ENCODE peak calls at places on chromosomes 13 and 19, in four cellular contexts. K is tibial nerve, P is esophagus squamous epithelium, E is breast epithelium. M is an unnamed sample.

GRCh38 chr19:55014714-55015113 is 23.4 kb downstream of the GP6 start:
- DNase-seq in K (no peak), P (no peak), E (no peak), M (no peak)

GRCh38 chr19:33654840-33655508 is 33.2 kb downstream of the CHST8 start:
- DNase-seq in K (no peak), P (no peak), E (no peak), M (no peak)

GRCh38 chr19:6241056-6241455 is 38.7 kb downstream of the MLLT1 start:
- DNase-seq in K (no peak), P (no peak), E (no peak), M (no peak)

GRCh38 chr13:99288069-99288468 is 19.1 kb downstream of the GPR183 start:
- DNase-seq in K (no peak), P (no peak), E (no peak), M (no peak)

GRCh38 chr19:35011091-35011689 is 11.1 kb downstream of the GRAMD1A start:
- DNase-seq in K (no peak), P (no peak), E (no peak), M (no peak)

GRCh38 chr19:57466489-57466888 is 9.5 kb upstream of the VN1R1 start:
- DNase-seq in K (no peak), P (no peak), E (no peak), M (no peak)

GRCh38 chr19:39398297-39398864 is 7.2 kb downstream of the MED29 start:
- DNase-seq in K (peak; percentile 72), P (no peak), E (no peak), M (peak; percentile 89)

GRCh38 chr13:90205911-90206310 is 1141.6 kb upstream of the MIR17HG start:
- DNase-seq in K (no peak), P (no peak), E (no peak), M (no peak)

GRCh38 chr13:98976941-98977340 is 923 bp downstream of the DOCK9 start:
- DNase-seq in K (no peak), P (no peak), E (no peak), M (no peak)

GRCh38 chr19:45396389-45397260 is 8.2 kb downstream of the PPP1R13L start:
- DNase-seq in K (no peak), P (no peak), E (no peak), M (no peak)

GRCh38 chr13:112742583-112742982 is 52.7 kb downstream of the ATP11A start:
- DNase-seq in K (no peak), P (no peak), E (no peak), M (no peak)

GRCh38 chr13:93029536-93029935 is 197.1 kb upstream of the GPC6 start:
- DNase-seq in K (no peak), P (no peak), E (no peak), M (no peak)

GRCh38 chr19:2456301-2456570 is 523 bp downstream of the LMNB2 start:
- DNase-seq in K (no peak), P (no peak), E (no peak), M (no peak)

GRCh38 chr13:28353679-28354078 is 141.2 kb downstream of the FLT1 start:
- DNase-seq in K (no peak), P (no peak), E (no peak), M (no peak)

GRCh38 chr13:94330552-94331071 is 148.9 kb downstream of the DCT start:
- DNase-seq in K (no peak), P (no peak), E (no peak), M (no peak)

GRCh38 chr13:111398196-111398595 is 77.8 kb downstream of the TEX29 start:
- DNase-seq in K (no peak), P (no peak), E (peak; percentile 8), M (no peak)

GRCh38 chr19:10142701-10143375 is 23.1 kb upstream of the EIF3G start:
- DNase-seq in K (no peak), P (no peak), E (no peak), M (peak; percentile 48)

DNA sequence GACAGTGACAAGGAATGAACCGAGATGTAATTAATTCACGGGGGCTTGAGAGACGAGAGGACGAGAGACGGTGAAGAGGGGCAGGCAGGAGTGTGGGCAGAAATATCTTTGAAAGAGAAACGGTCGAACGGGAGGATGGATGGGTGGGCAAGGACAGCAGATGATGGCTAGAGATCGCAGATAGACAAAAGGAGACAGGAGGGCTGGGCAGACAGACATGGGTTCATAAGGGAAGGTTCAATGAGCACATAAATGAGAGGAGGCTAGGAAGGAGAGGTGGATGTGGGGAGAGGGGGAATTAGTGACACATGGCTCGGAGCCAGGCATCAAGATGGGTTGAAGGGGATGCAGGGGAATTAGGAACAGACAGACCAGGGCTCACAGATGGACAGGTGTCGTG is 1.1 kb downstream of the SYT3 start:
- DNase-seq in K (no peak), P (no peak), E (no peak), M (no peak)
- H3K27ac ChIP-seq in K (no peak overlapping the region), P (no peak overlapping the region), E (no peak overlapping the region), M (no peak overlapping the region)

DNA sequence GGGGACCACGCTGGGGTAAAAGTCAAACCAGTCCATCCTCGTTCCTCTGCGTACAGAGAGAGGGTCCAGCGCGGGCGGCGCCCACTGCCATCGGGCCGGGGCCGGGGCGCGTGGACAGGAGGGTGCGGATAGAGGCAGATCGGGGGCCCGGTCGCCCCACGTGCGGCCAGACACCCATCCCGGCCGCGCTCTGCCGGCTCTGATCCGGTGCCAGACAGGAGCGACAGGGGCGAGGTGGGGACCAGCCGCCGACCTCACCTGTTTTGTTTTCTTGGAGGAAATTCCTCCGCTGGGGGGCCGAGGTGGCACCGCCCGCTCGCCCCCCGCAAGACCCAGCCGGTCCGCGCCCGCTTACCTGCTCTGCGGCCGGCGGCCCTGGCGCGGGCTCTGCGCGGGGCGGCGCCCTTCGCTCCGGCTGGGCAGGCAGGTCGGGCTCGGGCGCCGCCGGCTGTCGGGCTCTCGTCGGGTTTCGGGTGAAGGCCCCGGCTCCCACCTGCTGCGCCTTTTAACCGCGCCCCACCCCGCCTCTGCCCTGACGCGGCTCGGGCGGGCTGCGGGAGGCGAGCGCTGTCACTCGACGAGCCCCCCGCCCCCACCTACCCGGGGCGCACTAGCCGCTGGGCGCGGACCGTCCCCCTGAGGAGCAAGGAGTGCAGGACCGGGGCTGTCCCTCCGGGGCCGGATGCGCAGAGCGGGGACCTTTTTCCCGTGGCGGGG is at the start of gene GJB6:
- DNase-seq in K (no peak), P (no peak), E (no peak), M (peak; percentile 32)
- TF ChIP-seq CTCF in K (no peak), P (no peak), E (no peak), M (no peak)

GRCh38 chr19:17035842-17036424 is 9.3 kb upstream of the CPAMD8 start:
- DNase-seq in K (no peak), P (no peak), E (no peak), M (peak; percentile 26)
- TF ChIP-seq POLR2A in K (no peak), P (no peak), E (no peak), M (no peak)

DNA sequence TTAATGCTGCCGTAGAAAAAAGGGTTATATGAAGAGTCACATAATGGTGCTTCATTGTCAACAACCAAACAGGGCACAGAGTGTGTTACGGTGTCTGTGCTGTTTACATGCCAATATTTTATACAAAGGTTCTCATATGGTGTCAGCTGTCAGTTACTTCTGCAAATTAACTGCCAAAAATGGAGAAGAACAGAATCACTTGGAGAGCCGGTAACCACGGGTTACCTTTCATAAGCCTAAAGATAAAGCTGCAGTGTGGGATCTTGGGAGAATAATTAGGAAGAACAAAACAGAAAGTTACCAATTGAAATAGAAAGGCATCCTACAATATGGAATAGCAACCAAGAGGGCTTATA is 74.3 kb downstream of the TSHZ3 start:
- DNase-seq in K (no peak), P (no peak), E (no peak), M (no peak)
- H3K27ac ChIP-seq in K (no peak overlapping the region), P (no peak overlapping the region), E (no peak overlapping the region), M (no peak overlapping the region)

GRCh38 chr19:18160441-18160791 is 7.5 kb downstream of the PIK3R2 start:
- DNase-seq in K (no peak), P (no peak), E (no peak), M (no peak)

GRCh38 chr19:18159810-18160209 is 6.8 kb downstream of the PIK3R2 start:
- DNase-seq in K (no peak), P (no peak), E (no peak), M (no peak)

GRCh38 chr19:18161691-18162039 is 8.7 kb downstream of the PIK3R2 start:
- DNase-seq in K (no peak), P (no peak), E (no peak), M (no peak)

GRCh38 chr19:18158471-18158870 is 5.5 kb downstream of the PIK3R2 start:
- DNase-seq in K (no peak), P (no peak), E (no peak), M (no peak)

GRCh38 chr19:18160792-18161690 is 8.1 kb downstream of the PIK3R2 start:
- DNase-seq in K (peak; percentile 51), P (no peak), E (peak; percentile 54), M (peak; percentile 83)
- TF ChIP-seq CTCF in K (peak; percentile 99), P (peak; percentile 61), E (no peak), M (peak; percentile 58)

DNA sequence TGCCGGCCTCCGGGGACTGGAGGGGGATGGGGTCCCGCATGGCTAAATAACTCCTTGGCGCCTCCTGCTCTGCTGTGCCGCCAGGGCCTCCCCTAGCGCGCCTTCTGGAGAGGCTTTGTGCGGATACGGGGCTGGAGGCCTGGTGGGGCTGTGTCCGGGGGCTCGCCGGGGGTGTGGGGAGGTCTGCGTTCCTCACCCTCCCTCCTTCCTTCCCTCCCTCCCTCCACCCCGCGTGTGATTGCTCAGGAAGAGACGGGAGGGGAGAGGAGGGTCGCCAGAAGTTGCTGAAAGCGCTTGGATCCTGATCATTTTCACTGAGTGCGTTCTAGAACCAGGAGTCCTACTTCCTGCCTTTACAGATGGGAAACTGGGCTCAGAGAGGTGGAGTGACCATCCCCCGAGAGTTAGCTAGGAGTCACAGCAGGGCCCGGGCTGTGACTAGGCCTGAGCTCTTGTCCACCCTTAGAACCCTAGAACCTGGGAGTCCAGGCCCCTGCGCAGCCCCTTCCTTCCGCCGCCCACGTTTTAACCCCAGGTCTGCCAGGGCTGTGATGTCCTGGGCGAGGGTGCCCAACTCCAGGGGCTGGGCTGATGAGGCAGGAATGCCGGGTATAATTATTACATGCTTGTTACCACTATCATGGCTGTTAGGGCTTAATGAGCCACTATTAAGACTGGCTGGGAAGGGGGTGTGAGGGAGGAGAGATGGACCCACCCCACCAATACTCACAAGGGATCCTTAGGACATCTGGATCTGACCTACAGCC is 782 bp upstream of the JUND start:
- DNase-seq in K (no peak), P (peak; percentile 78), E (peak; percentile 72), M (no peak)
- TF ChIP-seq POLR2A in K (no peak), P (no peak), E (peak; percentile 87), M (peak; percentile 91)

GRCh38 chr13:21013682-21014038 is 47.7 kb downstream of the LATS2 start:
- DNase-seq in K (no peak), P (no peak), E (no peak), M (no peak)
- H3K27ac ChIP-seq in K (peak overlapping the region; percentile 83), P (no peak overlapping the region), E (no peak overlapping the region), M (peak overlapping the region; percentile 41)